ENCODE peak calls at places on chromosome 7, in nine cellular contexts. Q, J, M, I, F, B, A, U and H are unnamed samples.

GRCh38 chr7:130210181-130210935 is 2.7 kb downstream of the SSMEM1 start:
- DNase-seq in Q (no peak), A (no peak), F (no peak), I (no peak), M (peak), U (no peak), J (no peak), B (no peak), H (no peak)

GRCh38 chr7:1418505-1419309 is 40.6 kb downstream of the MICALL2 start:
- DNase-seq in M (no peak), U (no peak), A (peak), Q (no peak), F (no peak), B (no peak), I (no peak), J (no peak), H (no peak)

GRCh38 chr7:112889268-112889667 is 99.1 kb upstream of the TMEM168 start:
- DNase-seq in M (no peak), A (no peak), J (no peak), F (no peak), Q (no peak), I (no peak), U (no peak), B (no peak), H (no peak)

GRCh38 chr7:11256501-11256900 is 282.8 kb downstream of the PHF14 start:
- DNase-seq in U (no peak), M (no peak), I (no peak), B (no peak), F (no peak), J (no peak), Q (no peak), A (no peak), H (no peak)

GRCh38 chr7:141585592-141586510 is 34.6 kb downstream of the AGK start:
- DNase-seq in A (no peak), M (peak), U (no peak), Q (peak), J (no peak), F (no peak), I (no peak), B (no peak), H (no peak)

GRCh38 chr7:1364068-1364905 is 95.0 kb downstream of the MICALL2 start:
- DNase-seq in A (no peak), F (no peak), M (no peak), J (no peak), U (no peak), Q (no peak), I (no peak), B (no peak), H (no peak)

GRCh38 chr7:126845331-126845730 is 407.4 kb downstream of the GRM8 start:
- DNase-seq in F (no peak), A (no peak), J (no peak), B (no peak), M (no peak), U (no peak), I (no peak), Q (no peak), H (no peak)

GRCh38 chr7:148735141-148735540 is 36.4 kb downstream of the CUL1 start:
- DNase-seq in I (no peak), B (no peak), A (no peak), J (no peak), U (no peak), F (no peak), M (no peak), Q (no peak), H (no peak)

GRCh38 chr7:134300988-134301387 is 15.7 kb downstream of the SLC35B4 start:
- DNase-seq in Q (no peak), F (no peak), I (no peak), J (no peak), U (no peak), M (no peak), B (no peak), A (no peak), H (no peak)

GRCh38 chr7:118214051-118214832 is 10.3 kb upstream of the ANKRD7 start:
- DNase-seq in U (peak), M (peak), J (peak), F (peak), I (peak), Q (peak), A (peak), B (peak), H (no peak)

GRCh38 chr7:129134356-129134972 is 10.0 kb upstream of the TSPAN33 start:
- DNase-seq in A (no peak), F (no peak), B (no peak), Q (no peak), J (no peak), U (no peak), M (no peak), I (no peak), H (no peak)

GRCh38 chr7:94973844-94974243 is 66.5 kb downstream of the PPP1R9A start:
- DNase-seq in F (no peak), J (no peak), U (no peak), B (no peak), Q (no peak), I (no peak), A (no peak), M (no peak), H (no peak)

GRCh38 chr7:22442187-22442886 is 57.7 kb downstream of the STEAP1B start:
- DNase-seq in A (no peak), U (no peak), I (no peak), Q (no peak), M (no peak), B (peak), J (no peak), F (no peak), H (no peak)

GRCh38 chr7:46315891-46316290 is 394.8 kb upstream of the IGFBP3 start:
- DNase-seq in Q (no peak), U (no peak), F (no peak), B (no peak), A (no peak), J (no peak), I (no peak), M (peak), H (no peak)

GRCh38 chr7:5426226-5426475 is 2.5 kb upstream of the TNRC18 start:
- DNase-seq in M (no peak), I (peak), J (no peak), F (no peak), A (no peak), B (no peak), U (no peak), Q (no peak), H (no peak)

GRCh38 chr7:41817386-41817785 is 114.5 kb upstream of the INHBA start:
- DNase-seq in Q (no peak), A (no peak), J (no peak), I (no peak), U (no peak), F (no peak), M (no peak), B (no peak), H (no peak)

GRCh38 chr7:83005410-83005809 is 157.3 kb downstream of the PCLO start:
- DNase-seq in F (no peak), J (no peak), I (no peak), B (no peak), A (peak), Q (no peak), U (no peak), M (no peak), H (no peak)

GRCh38 chr7:84510501-84510900 is 315.9 kb upstream of the SEMA3A start:
- DNase-seq in I (no peak), F (no peak), Q (peak), J (no peak), M (no peak), B (no peak), A (no peak), U (no peak), H (no peak)

GRCh38 chr7:28858206-28858605 is 99.9 kb downstream of the TRIL start:
- DNase-seq in I (no peak), F (no peak), B (no peak), U (no peak), Q (peak), M (peak), J (no peak), A (no peak), H (no peak)

GRCh38 chr7:115099906-115100305 is 178.0 kb downstream of the MDFIC start:
- DNase-seq in U (no peak), I (no peak), M (no peak), J (no peak), Q (peak), B (peak), A (no peak), F (no peak), H (no peak)

GRCh38 chr7:45238806-45239205 is 81.2 kb downstream of the RAMP3 start:
- DNase-seq in U (no peak), F (no peak), Q (no peak), A (no peak), M (no peak), B (no peak), J (no peak), I (no peak), H (no peak)

GRCh38 chr7:116522247-116522646 is 2.6 kb upstream of the CAV1 start:
- DNase-seq in F (no peak), M (peak), I (no peak), B (no peak), J (no peak), U (no peak), A (no peak), Q (peak), H (no peak)

GRCh38 chr7:105853931-105854419 is 22.4 kb downstream of the ATXN7L1 start:
- DNase-seq in M (no peak), U (no peak), I (peak), A (no peak), B (no peak), Q (no peak), F (no peak), J (peak), H (peak)

GRCh38 chr7:41816111-41816510 is 113.2 kb upstream of the INHBA start:
- DNase-seq in J (no peak), F (peak), A (no peak), B (no peak), Q (no peak), U (no peak), I (no peak), M (no peak), H (no peak)

GRCh38 chr7:95596183-95597135 is at the start of gene PDK4:
- DNase-seq in B (peak), U (no peak), A (peak), I (peak), J (peak), Q (no peak), M (no peak), F (peak), H (peak)

GRCh38 chr7:26143298-26144044 is 8.5 kb upstream of the NFE2L3 start:
- DNase-seq in B (peak), M (peak), F (no peak), Q (no peak), J (no peak), A (no peak), U (no peak), I (no peak), H (no peak)

GRCh38 chr7:99296471-99296870 is 23.8 kb downstream of the MYH16 start:
- DNase-seq in A (no peak), F (no peak), M (no peak), J (no peak), B (no peak), Q (no peak), I (no peak), U (no peak), H (no peak)

GRCh38 chr7:70614237-70614984 is 517.5 kb upstream of the GALNT17 start:
- DNase-seq in J (peak), I (peak), U (no peak), F (peak), Q (no peak), B (no peak), M (no peak), A (peak), H (peak)

GRCh38 chr7:120856621-120857352 is 1.2 kb downstream of the TSPAN12 start:
- DNase-seq in F (peak), A (peak), M (no peak), I (peak), B (peak), J (peak), Q (no peak), U (no peak), H (peak)
- TF ChIP-seq CTCF in F (no peak), A (peak), M (no peak), I (no peak), B (no peak), J (no peak), Q (no peak), U (no peak), H (no peak)

GRCh38 chr7:15167912-15168311 is 265.4 kb upstream of the DGKB start:
- DNase-seq in A (no peak), Q (no peak), I (no peak), J (no peak), B (no peak), U (no peak), M (no peak), F (no peak), H (no peak)

GRCh38 chr7:15174470-15174869 is 271.9 kb upstream of the DGKB start:
- DNase-seq in U (no peak), I (no peak), M (no peak), Q (no peak), A (no peak), B (no peak), J (no peak), F (no peak), H (no peak)

GRCh38 chr7:15166620-15167019 is 264.1 kb upstream of the DGKB start:
- DNase-seq in U (no peak), B (no peak), F (no peak), Q (no peak), A (no peak), M (no peak), J (no peak), I (no peak), H (no peak)

GRCh38 chr7:15168489-15168888 is 265.9 kb upstream of the DGKB start:
- DNase-seq in M (no peak), Q (no peak), A (no peak), I (no peak), U (no peak), B (no peak), F (no peak), J (no peak), H (no peak)
- TF ChIP-seq CTCF in M (peak), Q (no peak), A (no peak), I (no peak), U (no peak), B (no peak), F (no peak), J (no peak), H (no peak)

DNA sequence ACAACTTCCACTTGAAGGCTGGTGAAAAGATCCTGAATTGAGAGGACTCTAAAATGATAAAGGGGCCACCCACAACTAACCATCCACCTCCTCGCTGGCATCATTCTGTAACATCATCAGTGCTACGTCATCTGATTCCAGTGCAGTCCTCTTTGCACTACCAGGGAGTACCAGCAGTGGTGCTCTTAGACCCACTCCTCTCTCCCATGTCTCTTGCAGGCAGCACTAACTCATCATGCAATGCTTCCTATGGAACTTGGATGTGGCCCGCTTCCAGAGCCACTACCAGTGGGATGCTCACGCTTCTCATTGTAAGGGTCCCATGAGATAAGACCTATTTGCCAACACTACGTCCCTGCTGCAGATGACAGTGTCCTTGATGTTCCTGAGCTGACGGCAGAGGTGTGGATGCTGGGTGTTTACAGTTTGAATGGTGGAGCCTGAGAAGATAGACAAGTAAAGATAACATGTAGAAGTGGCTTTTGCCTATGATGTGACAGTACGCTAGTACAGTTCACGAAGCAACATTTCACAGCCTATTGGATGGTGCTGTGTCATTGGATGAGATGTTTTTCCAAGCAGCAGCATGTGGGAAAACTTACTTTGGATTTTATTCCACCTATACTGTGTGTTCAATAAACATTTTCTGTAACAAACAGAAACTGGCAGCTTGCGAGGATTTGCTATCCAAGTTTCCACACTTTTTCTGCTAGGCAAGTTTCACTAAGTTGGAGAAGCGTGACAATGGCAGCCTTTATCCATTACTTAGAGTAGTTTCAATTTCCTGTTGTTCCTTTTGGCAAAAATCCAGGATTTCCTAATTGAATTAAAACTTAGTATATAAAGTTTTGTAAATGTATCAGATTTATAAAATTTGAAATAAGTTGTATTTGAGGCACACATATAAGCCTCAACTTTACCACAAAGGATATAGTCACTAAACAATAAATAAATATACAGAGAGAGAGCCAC is 35.9 kb upstream of the COBL start:
- DNase-seq in Q (no peak), M (no peak), A (no peak), B (no peak), I (no peak), F (no peak), J (no peak), U (no peak), H (no peak)
- TF ChIP-seq CTCF in Q (no peak), M (no peak), A (peak), B (peak), I (no peak), F (no peak), J (no peak), U (no peak), H (no peak)

GRCh38 chr7:2637066-2637471 is 5.3 kb downstream of the TTYH3 start:
- DNase-seq in J (no peak), M (no peak), B (no peak), F (no peak), U (no peak), I (no peak), Q (no peak), A (no peak), H (no peak)
- TF ChIP-seq CTCF in J (no peak), M (no peak), B (no peak), F (no peak), U (no peak), I (no peak), Q (no peak), A (no peak), H (no peak)

GRCh38 chr7:44102846-44103565 is 1.1 kb upstream of the AEBP1 start:
- DNase-seq in F (no peak), U (no peak), Q (no peak), J (no peak), M (no peak), I (no peak), A (no peak), B (no peak), H (no peak)

GRCh38 chr7:44104880-44105771 is 981 bp downstream of the AEBP1 start:
- DNase-seq in I (peak), U (no peak), A (no peak), Q (no peak), B (no peak), F (no peak), M (peak), J (peak), H (no peak)

GRCh38 chr7:44103941-44104879 is at the start of gene AEBP1:
- DNase-seq in J (peak), M (no peak), B (no peak), I (no peak), F (peak), A (peak), Q (no peak), U (no peak), H (peak)

GRCh38 chr7:44101966-44102845 is 1.9 kb upstream of the AEBP1 start:
- DNase-seq in Q (no peak), M (peak), B (no peak), U (no peak), J (no peak), A (no peak), F (no peak), I (peak), H (no peak)

DNA sequence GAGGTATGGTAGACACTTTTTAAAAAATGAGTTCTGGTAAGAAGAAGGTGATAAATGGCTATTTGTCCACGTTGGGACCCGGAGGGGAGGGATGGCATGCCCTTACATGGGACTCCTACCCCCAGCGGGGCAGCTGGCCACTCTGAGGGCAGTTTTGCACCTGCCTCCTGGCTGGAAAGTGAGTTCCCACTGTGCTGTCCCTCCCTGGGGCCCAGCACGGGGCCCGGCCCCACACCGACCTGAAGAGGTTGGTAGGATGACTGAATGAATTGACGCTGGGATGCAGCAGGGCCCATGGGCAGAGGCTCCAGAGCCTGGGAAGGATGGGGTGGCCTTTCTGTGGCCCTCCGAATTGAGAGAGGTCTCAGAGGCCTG is 592 bp upstream of the AEBP1 start:
- DNase-seq in U (no peak), F (no peak), I (no peak), Q (no peak), J (no peak), B (no peak), M (no peak), A (no peak), H (no peak)
- TF ChIP-seq CTCF in U (no peak), F (no peak), I (no peak), Q (no peak), J (no peak), B (no peak), M (no peak), A (no peak), H (no peak)